ENCODE peak calls at places on chromosome 7, in four cellular contexts. U, J, N and A are unnamed samples.

GRCh38 chr7:3589756-3590155 is 288.7 kb downstream of the SDK1 start:
- DNase-seq in U (no peak), J (no peak), N (no peak), A (no peak)

GRCh38 chr7:7489546-7489945 is 46.1 kb downstream of the COL28A1 start:
- DNase-seq in U (no peak), J (no peak), N (no peak), A (peak; percentile 32)

GRCh38 chr7:87075671-87076404 is 16.4 kb upstream of the ELAPOR2 start:
- DNase-seq in U (no peak), J (no peak), N (no peak), A (no peak)

GRCh38 chr7:21051865-21052264 is 265.2 kb upstream of the SP8 start:
- DNase-seq in U (no peak), J (no peak), N (no peak), A (no peak)

GRCh38 chr7:100875356-100875751 is 451 bp downstream of the SRRT start:
- DNase-seq in U (no peak), J (no peak), N (peak; percentile 59), A (no peak)

GRCh38 chr7:121486590-121486989 is 90.5 kb upstream of the FAM3C start:
- DNase-seq in U (no peak), J (no peak), N (no peak), A (peak; percentile 6)

GRCh38 chr7:46215987-46216567 is 295.0 kb upstream of the IGFBP3 start:
- DNase-seq in U (no peak), J (no peak), N (peak; percentile 35), A (no peak)

GRCh38 chr7:140079121-140079536 is 16.4 kb upstream of the PARP12 start:
- DNase-seq in U (peak; percentile 78), J (no peak), N (peak; percentile 82), A (peak; percentile 37)

GRCh38 chr7:129774871-129775694 is 163.6 kb downstream of the NRF1 start:
- DNase-seq in U (no peak), J (no peak), N (no peak), A (no peak)

GRCh38 chr7:5591547-5591899 is 167.9 kb upstream of the TNRC18 start:
- DNase-seq in U (peak; percentile 81), J (no peak), N (peak; percentile 74), A (peak; percentile 90)

GRCh38 chr7:100088621-100089457 is at the start of gene COPS6:
- DNase-seq in U (peak; percentile 58), J (peak; percentile 88), N (peak; percentile 86), A (peak; percentile 78)

GRCh38 chr7:77199008-77199966 is at the start of gene FGL2:
- DNase-seq in U (peak; percentile 35), J (peak; percentile 75), N (peak; percentile 62), A (peak; percentile 52)

GRCh38 chr7:8261711-8262695 is at the start of gene ICA1:
- DNase-seq in U (peak; percentile 20), J (peak; percentile 80), N (peak; percentile 89), A (peak; percentile 0)

GRCh38 chr7:94182066-94182465 is 177.9 kb upstream of the BET1 start:
- DNase-seq in U (peak; percentile 90), J (no peak), N (no peak), A (peak; percentile 77)

GRCh38 chr7:146346096-146346495 is 229.5 kb downstream of the CNTNAP2 start:
- DNase-seq in U (no peak), J (no peak), N (no peak), A (no peak)

GRCh38 chr7:88184848-88185304 is 35.0 kb downstream of the SRI start:
- DNase-seq in U (peak; percentile 84), J (no peak), N (no peak), A (peak; percentile 9)

GRCh38 chr7:151705744-151706567 is 171.0 kb downstream of the PRKAG2 start:
- DNase-seq in U (peak; percentile 47), J (peak; percentile 32), N (peak; percentile 80), A (peak; percentile 63)

GRCh38 chr7:130708766-130709165 is 22.4 kb upstream of the TSGA13 start:
- DNase-seq in U (no peak), J (no peak), N (no peak), A (no peak)

GRCh38 chr7:157472311-157473050 is 135.7 kb downstream of the DNAJB6 start:
- DNase-seq in U (no peak), J (no peak), N (no peak), A (no peak)

GRCh38 chr7:46003896-46004875 is 83.1 kb upstream of the IGFBP3 start:
- DNase-seq in U (peak; percentile 93), J (no peak), N (no peak), A (peak; percentile 79)

GRCh38 chr7:145016068-145016467 is 180.2 kb upstream of the TPK1 start:
- DNase-seq in U (no peak), J (no peak), N (peak; percentile 72), A (no peak)

GRCh38 chr7:155715406-155715805 is 70.9 kb downstream of the RBM33 start:
- DNase-seq in U (no peak), J (no peak), N (no peak), A (no peak)

GRCh38 chr7:1548944-1549343 is 7.1 kb downstream of the TMEM184A start:
- DNase-seq in U (no peak), J (no peak), N (no peak), A (no peak)

GRCh38 chr7:130683026-130683425 is 3.3 kb downstream of the TSGA13 start:
- DNase-seq in U (peak; percentile 11), J (no peak), N (no peak), A (peak; percentile 79)

GRCh38 chr7:23247101-23247601 is 576 bp downstream of the GPNMB start:
- DNase-seq in U (no peak), J (no peak), N (peak; percentile 28), A (no peak)

GRCh38 chr7:99669782-99670181 is 10.0 kb downstream of the CYP3A5 start:
- DNase-seq in U (no peak), J (no peak), N (no peak), A (no peak)

GRCh38 chr7:155935726-155936125 is 123.5 kb upstream of the SHH start:
- DNase-seq in U (no peak), J (no peak), N (no peak), A (no peak)

GRCh38 chr7:73899731-73900142 is 38.8 kb downstream of the TMEM270 start:
- DNase-seq in U (peak; percentile 82), J (peak; percentile 39), N (no peak), A (peak; percentile 97)

GRCh38 chr7:66145404-66145843 is 30.8 kb downstream of the CRCP start:
- DNase-seq in U (no peak), J (peak; percentile 35), N (no peak), A (peak; percentile 73)

GRCh38 chr7:113144839-113145238 is 26.5 kb upstream of the SMIM30 start:
- DNase-seq in U (no peak), J (no peak), N (peak; percentile 3), A (no peak)

GRCh38 chr7:44534501-44534900 is 6.6 kb downstream of the NPC1L1 start:
- DNase-seq in U (no peak), J (peak; percentile 33), N (peak; percentile 86), A (no peak)

GRCh38 chr7:157859915-157860314 is 523.1 kb downstream of the DNAJB6 start:
- DNase-seq in U (no peak), J (no peak), N (no peak), A (no peak)

GRCh38 chr7:148688526-148688925 is 10.2 kb upstream of the CUL1 start:
- DNase-seq in U (peak; percentile 41), J (no peak), N (no peak), A (peak; percentile 39)

GRCh38 chr7:56175086-56175760 is 59.0 kb upstream of the NUPR2 start:
- DNase-seq in U (no peak), J (peak; percentile 11), N (no peak), A (no peak)

GRCh38 chr7:140263277-140263676 is 86.5 kb upstream of the KDM7A start:
- DNase-seq in U (no peak), J (no peak), N (no peak), A (no peak)

GRCh38 chr7:36129048-36129534 is 24.0 kb upstream of the EEPD1 start:
- DNase-seq in U (peak; percentile 69), J (peak; percentile 59), N (no peak), A (peak; percentile 45)

GRCh38 chr7:4613855-4614548 is 68.1 kb upstream of the FOXK1 start:
- DNase-seq in U (peak; percentile 78), J (no peak), N (no peak), A (peak; percentile 86)

GRCh38 chr7:80089341-80089740 is 45.3 kb upstream of the GNAI1 start:
- DNase-seq in U (no peak), J (no peak), N (no peak), A (peak; percentile 6)

GRCh38 chr7:80087051-80087767 is 47.4 kb upstream of the GNAI1 start:
- DNase-seq in U (peak; percentile 93), J (no peak), N (no peak), A (peak; percentile 76)

GRCh38 chr7:80087768-80088170 is 46.9 kb upstream of the GNAI1 start:
- DNase-seq in U (no peak), J (no peak), N (no peak), A (peak; percentile 17)

GRCh38 chr7:80093349-80093748 is 41.3 kb upstream of the GNAI1 start:
- DNase-seq in U (no peak), J (no peak), N (no peak), A (no peak)

GRCh38 chr7:80088705-80089104 is 45.9 kb upstream of the GNAI1 start:
- DNase-seq in U (peak; percentile 16), J (no peak), N (no peak), A (peak; percentile 11)
- H3K4me3 ChIP-seq in U (no peak overlapping the region), J (no peak overlapping the region), N (no peak overlapping the region), A (no peak overlapping the region)

GRCh38 chr7:43110790-43111362 is 1.6 kb upstream of the HECW1 start:
- DNase-seq in U (no peak), J (no peak), N (no peak), A (peak; percentile 42)

GRCh38 chr7:43114451-43114765 is 2.0 kb downstream of the HECW1 start:
- DNase-seq in U (no peak), J (no peak), N (peak; percentile 44), A (no peak)

GRCh38 chr7:43113622-43114450 is 1.4 kb downstream of the HECW1 start:
- DNase-seq in U (no peak), J (no peak), N (no peak), A (peak; percentile 25)

GRCh38 chr7:43112088-43112940 is at the start of gene HECW1:
- DNase-seq in U (no peak), J (no peak), N (peak; percentile 76), A (no peak)

GRCh38 chr7:43112941-43113621 is 634 bp downstream of the HECW1 start:
- DNase-seq in U (peak; percentile 57), J (no peak), N (peak; percentile 85), A (peak; percentile 56)
- H3K4me3 ChIP-seq in U (peak overlapping the region; percentile 50), J (peak overlapping the region; percentile 43), N (peak overlapping the region; percentile 78), A (peak overlapping the region; percentile 55)

GRCh38 chr7:26155531-26156375 is 3.8 kb downstream of the NFE2L3 start:
- DNase-seq in U (peak; percentile 70), J (no peak), N (peak; percentile 61), A (peak; percentile 34)
- H3K4me3 ChIP-seq in U (peak overlapping the region; percentile 52), J (peak overlapping the region; percentile 22), N (peak overlapping the region; percentile 51), A (peak overlapping the region; percentile 1)

GRCh38 chr7:17990761-17991160 is 36.9 kb downstream of the PRPS1L1 start:
- DNase-seq in U (no peak), J (no peak), N (no peak), A (no peak)
- H3K4me3 ChIP-seq in U (no peak overlapping the region), J (no peak overlapping the region), N (no peak overlapping the region), A (no peak overlapping the region)